ENCODE peak calls at places on chromosomes 3 and 15, in eight cellular contexts. O, K, I, E, L, N, S and Q are unnamed samples.

GRCh38 chr15:55742498-55742926 is 440 bp downstream of the PRTG start:
- DNase-seq in O (peak; percentile 49), K (peak; percentile 20), L (peak; percentile 5), E (no peak), S (no peak), N (peak; percentile 70), I (no peak), Q (no peak)

GRCh38 chr3:134665243-134665642 is 14.4 kb upstream of the KY start:
- DNase-seq in E (no peak), L (no peak), K (no peak), I (no peak), S (no peak), N (no peak), O (no peak), Q (no peak)

GRCh38 chr15:74780983-74781672 is 752 bp upstream of the CSK start:
- DNase-seq in I (no peak), E (no peak), O (no peak), N (no peak), L (peak; percentile 92), K (no peak), S (no peak), Q (no peak)

GRCh38 chr3:105791919-105792786 is 76.7 kb downstream of the CBLB start:
- DNase-seq in O (no peak), E (no peak), N (no peak), S (no peak), K (no peak), L (peak; percentile 9), I (no peak), Q (no peak)

GRCh38 chr15:92818658-92819311 is 81.3 kb upstream of the CHD2 start:
- DNase-seq in I (no peak), S (no peak), O (no peak), E (peak; percentile 43), N (no peak), L (no peak), K (peak; percentile 36), Q (no peak)

GRCh38 chr3:169234595-169234994 is 428.9 kb downstream of the MECOM start:
- DNase-seq in O (no peak), E (no peak), S (no peak), L (no peak), K (no peak), N (no peak), I (no peak), Q (no peak)

GRCh38 chr15:74200394-74200793 is 2.2 kb downstream of the STRA6 start:
- DNase-seq in N (no peak), L (peak; percentile 84), I (no peak), K (no peak), O (no peak), E (no peak), S (no peak), Q (no peak)

GRCh38 chr3:80275120-80275519 is 507.3 kb upstream of the ROBO1 start:
- DNase-seq in E (no peak), L (no peak), O (no peak), N (no peak), I (no peak), K (no peak), S (no peak), Q (no peak)

GRCh38 chr3:151871639-151872468 is 1.6 kb upstream of the SUCNR1 start:
- DNase-seq in S (no peak), K (no peak), L (peak; percentile 97), I (no peak), E (no peak), N (no peak), O (no peak), Q (no peak)

GRCh38 chr3:64759811-64760210 is 72.0 kb upstream of the ADAMTS9 start:
- DNase-seq in L (no peak), K (no peak), I (no peak), N (no peak), E (no peak), S (no peak), O (no peak), Q (no peak)

GRCh38 chr15:35958936-35959335 is 413.0 kb upstream of the DPH6 start:
- DNase-seq in K (no peak), I (no peak), E (no peak), O (no peak), N (no peak), L (no peak), S (no peak), Q (no peak)

GRCh38 chr3:41572092-41572491 is 372.8 kb downstream of the CTNNB1 start:
- DNase-seq in O (no peak), K (no peak), I (no peak), N (no peak), S (no peak), L (no peak), E (no peak), Q (no peak)

GRCh38 chr3:97257942-97258341 is 443.5 kb downstream of the EPHA6 start:
- DNase-seq in S (no peak), E (no peak), K (no peak), I (no peak), N (no peak), L (no peak), O (no peak), Q (no peak)

GRCh38 chr3:142009029-142009428 is 132.6 kb downstream of the ATP1B3 start:
- DNase-seq in N (no peak), S (no peak), O (no peak), I (no peak), L (no peak), K (peak; percentile 58), E (no peak), Q (no peak)

GRCh38 chr3:186109897-186110803 is 1.3 kb upstream of the ETV5 start:
- DNase-seq in O (peak; percentile 35), I (no peak), S (no peak), E (no peak), L (no peak), K (peak; percentile 59), N (peak; percentile 77), Q (no peak)

GRCh38 chr3:73783811-73784210 is 159.1 kb upstream of the PDZRN3 start:
- DNase-seq in O (no peak), E (no peak), I (no peak), L (no peak), N (no peak), S (no peak), K (no peak), Q (no peak)

GRCh38 chr15:55873024-55873745 is 120.2 kb downstream of the NEDD4 start:
- DNase-seq in N (no peak), O (no peak), E (no peak), L (no peak), K (no peak), I (no peak), S (no peak), Q (no peak)

GRCh38 chr3:79661866-79662265 is 105.9 kb downstream of the ROBO1 start:
- DNase-seq in I (no peak), O (no peak), L (no peak), E (no peak), K (no peak), S (no peak), N (no peak), Q (no peak)

GRCh38 chr3:97948351-97949109 is 23.7 kb downstream of the RIOX2 start:
- DNase-seq in E (no peak), I (no peak), S (no peak), L (no peak), O (no peak), N (no peak), K (no peak), Q (no peak)

GRCh38 chr3:8629151-8630021 is 15.2 kb downstream of the SSUH2 start:
- DNase-seq in N (peak; percentile 87), E (peak; percentile 7), S (no peak), K (no peak), L (peak; percentile 84), O (no peak), I (peak; percentile 21), Q (no peak)

GRCh38 chr3:16084887-16085286 is 89.6 kb upstream of the GALNT15 start:
- DNase-seq in N (no peak), L (no peak), K (no peak), I (no peak), S (no peak), E (no peak), O (no peak), Q (no peak)

GRCh38 chr3:171028779-171029232 is 2.3 kb upstream of the SLC2A2 start:
- DNase-seq in I (no peak), K (no peak), N (no peak), L (no peak), E (no peak), O (no peak), S (no peak), Q (no peak)

GRCh38 chr15:39580117-39580629 is 706 bp upstream of the THBS1 start:
- DNase-seq in I (peak; percentile 81), E (peak; percentile 75), O (peak; percentile 99), N (peak; percentile 97), L (peak; percentile 86), S (peak; percentile 66), K (peak; percentile 65), Q (peak; percentile 58)

GRCh38 chr15:45307230-45307924 is 55.3 kb downstream of the SLC28A2 start:
- DNase-seq in N (no peak), O (no peak), L (peak; percentile 21), K (no peak), E (peak; percentile 17), S (no peak), I (no peak), Q (no peak)

GRCh38 chr15:23648920-23649515 is 1.4 kb upstream of the MAGEL2 start:
- DNase-seq in N (no peak), I (no peak), E (no peak), S (no peak), L (peak; percentile 32), O (peak; percentile 60), K (peak; percentile 34), Q (no peak)

GRCh38 chr3:186254676-186255665 is 107.1 kb downstream of the DGKG start:
- DNase-seq in O (no peak), I (no peak), S (no peak), N (no peak), L (peak; percentile 94), E (no peak), K (no peak), Q (no peak)

GRCh38 chr3:46393554-46394434 is 13.1 kb downstream of the CCR5AS start:
- DNase-seq in L (peak; percentile 93), K (no peak), N (no peak), S (no peak), E (no peak), O (no peak), I (no peak), Q (no peak)

GRCh38 chr15:97941572-97941971 is 18.9 kb upstream of the ARRDC4 start:
- DNase-seq in K (no peak), N (no peak), E (no peak), L (no peak), I (no peak), S (no peak), O (no peak), Q (no peak)

GRCh38 chr3:43759297-43759782 is 68.6 kb downstream of the ABHD5 start:
- DNase-seq in E (no peak), I (no peak), S (no peak), K (no peak), N (no peak), O (no peak), L (peak; percentile 19), Q (no peak)

GRCh38 chr3:188711898-188712256 is 459.9 kb upstream of the TPRG1 start:
- DNase-seq in K (no peak), L (no peak), S (no peak), I (no peak), N (no peak), E (no peak), O (no peak), Q (no peak)

GRCh38 chr15:81311834-81312459 is 12.0 kb downstream of the STARD5 start:
- DNase-seq in K (no peak), N (no peak), I (no peak), L (peak; percentile 92), S (no peak), O (no peak), E (no peak), Q (no peak)

GRCh38 chr3:60101628-60102027 is 1051.8 kb upstream of the CFAP20DC start:
- DNase-seq in S (no peak), K (no peak), L (no peak), O (no peak), I (no peak), N (no peak), E (no peak), Q (no peak)

GRCh38 chr3:139204756-139205155 is 139.1 kb upstream of the MRPS22 start:
- DNase-seq in O (no peak), S (no peak), K (no peak), E (no peak), L (no peak), I (no peak), N (no peak), Q (no peak)

GRCh38 chr3:194577985-194578905 is 55.0 kb downstream of the TMEM44 start:
- DNase-seq in K (no peak), O (no peak), I (no peak), S (no peak), L (peak; percentile 87), E (no peak), N (no peak), Q (no peak)